ENCODE peak calls at places on chromosomes 13 and 19, in seven cellular contexts. V is heart left ventricle, S is HCT116, N is tibial nerve, L is body of pancreas, M is transverse colon, Z is testis. K is an unnamed sample.
A peak's percentile ranks its signal among the peaks of the same experiment; 100 is the strongest.

GRCh38 chr13:47843005-47843404 is 158.1 kb downstream of the SUCLA2 start:
- DNase-seq in V (no peak), S (no peak), N (no peak), L (no peak), M (no peak), Z (no peak), K (no peak)

GRCh38 chr19:1408300-1409203 is 1.2 kb downstream of the DAZAP1 start:
- DNase-seq in V (peak; percentile 66), S (no peak), N (no peak), L (peak; percentile 53), M (peak; percentile 55), Z (peak; percentile 40), K (peak; percentile 90)

GRCh38 chr13:99873141-99873540 is 98.4 kb downstream of the ZIC5 start:
- DNase-seq in V (no peak), S (no peak), N (no peak), L (no peak), M (no peak), Z (no peak), K (no peak)

GRCh38 chr19:51417107-51417806 is at the start of gene SIGLEC10:
- DNase-seq in V (no peak), S (no peak), N (no peak), L (peak; percentile 12), M (peak; percentile 47), Z (no peak), K (peak; percentile 95)

GRCh38 chr13:93951153-93951552 is 528.3 kb downstream of the DCT start:
- DNase-seq in V (no peak), S (no peak), N (no peak), L (no peak), M (no peak), Z (no peak), K (no peak)

GRCh38 chr19:5676711-5677110 is 3.6 kb downstream of the MICOS13 start:
- DNase-seq in V (no peak), S (no peak), N (no peak), L (no peak), M (no peak), Z (no peak), K (no peak)

GRCh38 chr19:9140159-9140874 is at the start of gene ZNF317:
- DNase-seq in V (peak; percentile 94), S (peak; percentile 84), N (peak; percentile 98), L (peak; percentile 95), M (peak; percentile 95), Z (peak; percentile 98), K (peak; percentile 95)

GRCh38 chr13:24271611-24272451 is 37.5 kb upstream of the C1QTNF9 start:
- DNase-seq in V (peak; percentile 81), S (no peak), N (peak; percentile 48), L (peak; percentile 92), M (peak; percentile 72), Z (peak; percentile 81), K (peak; percentile 93)

GRCh38 chr13:105139380-105140285 is 1395.8 kb downstream of the EFNB2 start:
- DNase-seq in V (peak; percentile 16), S (peak; percentile 44), N (peak; percentile 8), L (peak; percentile 40), M (peak; percentile 33), Z (peak; percentile 29), K (peak; percentile 84)

GRCh38 chr13:22926176-22927007 is 254.4 kb upstream of the SGCG start:
- DNase-seq in V (peak; percentile 66), S (no peak), N (peak; percentile 52), L (peak; percentile 20), M (peak; percentile 67), Z (peak; percentile 88), K (peak; percentile 82)

GRCh38 chr13:33284916-33285315 is 639 bp downstream of the STARD13 start:
- DNase-seq in V (no peak), S (no peak), N (no peak), L (no peak), M (no peak), Z (no peak), K (no peak)

GRCh38 chr13:27022571-27023311 is 148.9 kb downstream of the USP12 start:
- DNase-seq in V (no peak), S (no peak), N (no peak), L (no peak), M (no peak), Z (no peak), K (no peak)

GRCh38 chr13:64778002-64778401 is 2452.1 kb downstream of the PCDH9 start:
- DNase-seq in V (no peak), S (no peak), N (no peak), L (no peak), M (no peak), Z (no peak), K (no peak)

GRCh38 chr13:55298201-55298600 is 1842.5 kb upstream of the PRR20A start:
- DNase-seq in V (no peak), S (no peak), N (no peak), L (no peak), M (no peak), Z (no peak), K (no peak)

GRCh38 chr13:99303863-99304521 is 3.2 kb downstream of the GPR183 start:
- DNase-seq in V (no peak), S (no peak), N (no peak), L (peak; percentile 17), M (peak; percentile 34), Z (no peak), K (no peak)

GRCh38 chr19:36997843-36998235 is 80.4 kb upstream of the ZNF420 start:
- DNase-seq in V (no peak), S (no peak), N (no peak), L (no peak), M (no peak), Z (no peak), K (no peak)

GRCh38 chr13:27783111-27783510 is 9.2 kb upstream of the GSX1 start:
- DNase-seq in V (no peak), S (no peak), N (no peak), L (peak; percentile 36), M (no peak), Z (peak; percentile 32), K (no peak)

GRCh38 chr13:111505175-111505777 is 184.8 kb downstream of the TEX29 start:
- DNase-seq in V (no peak), S (peak; percentile 33), N (no peak), L (no peak), M (no peak), Z (peak; percentile 29), K (no peak)

GRCh38 chr19:49858591-49858985 is 7.6 kb downstream of the PTOV1 start:
- DNase-seq in V (no peak), S (no peak), N (no peak), L (no peak), M (no peak), Z (peak; percentile 82), K (no peak)

GRCh38 chr19:13396256-13397080 is 109.8 kb downstream of the CACNA1A start:
- DNase-seq in V (no peak), S (peak; percentile 72), N (peak; percentile 29), L (peak; percentile 50), M (peak; percentile 15), Z (peak; percentile 63), K (no peak)

GRCh38 chr13:41622545-41623429 is 165.4 kb downstream of the RGCC start:
- DNase-seq in V (no peak), S (no peak), N (no peak), L (no peak), M (no peak), Z (no peak), K (no peak)

GRCh38 chr19:28535352-28535775 is 677.6 kb downstream of the UQCRFS1 start:
- DNase-seq in V (no peak), S (no peak), N (no peak), L (no peak), M (no peak), Z (no peak), K (no peak)

GRCh38 chr19:12938054-12938535 is 314 bp upstream of the CALR start:
- DNase-seq in V (peak; percentile 100), S (peak; percentile 99), N (peak; percentile 99), L (peak; percentile 100), M (peak; percentile 100), Z (peak; percentile 100), K (peak; percentile 99)

GRCh38 chr13:73107970-73108369 is 49.2 kb downstream of the KLF5 start:
- DNase-seq in V (no peak), S (no peak), N (no peak), L (no peak), M (no peak), Z (no peak), K (no peak)

GRCh38 chr19:7905298-7905697 is 1.6 kb downstream of the MAP2K7 start:
- DNase-seq in V (no peak), S (no peak), N (no peak), L (no peak), M (peak; percentile 7), Z (no peak), K (peak; percentile 81)

GRCh38 chr13:28530729-28531194 is 35.8 kb upstream of the FLT1 start:
- DNase-seq in V (no peak), S (no peak), N (no peak), L (no peak), M (no peak), Z (no peak), K (no peak)

DNA sequence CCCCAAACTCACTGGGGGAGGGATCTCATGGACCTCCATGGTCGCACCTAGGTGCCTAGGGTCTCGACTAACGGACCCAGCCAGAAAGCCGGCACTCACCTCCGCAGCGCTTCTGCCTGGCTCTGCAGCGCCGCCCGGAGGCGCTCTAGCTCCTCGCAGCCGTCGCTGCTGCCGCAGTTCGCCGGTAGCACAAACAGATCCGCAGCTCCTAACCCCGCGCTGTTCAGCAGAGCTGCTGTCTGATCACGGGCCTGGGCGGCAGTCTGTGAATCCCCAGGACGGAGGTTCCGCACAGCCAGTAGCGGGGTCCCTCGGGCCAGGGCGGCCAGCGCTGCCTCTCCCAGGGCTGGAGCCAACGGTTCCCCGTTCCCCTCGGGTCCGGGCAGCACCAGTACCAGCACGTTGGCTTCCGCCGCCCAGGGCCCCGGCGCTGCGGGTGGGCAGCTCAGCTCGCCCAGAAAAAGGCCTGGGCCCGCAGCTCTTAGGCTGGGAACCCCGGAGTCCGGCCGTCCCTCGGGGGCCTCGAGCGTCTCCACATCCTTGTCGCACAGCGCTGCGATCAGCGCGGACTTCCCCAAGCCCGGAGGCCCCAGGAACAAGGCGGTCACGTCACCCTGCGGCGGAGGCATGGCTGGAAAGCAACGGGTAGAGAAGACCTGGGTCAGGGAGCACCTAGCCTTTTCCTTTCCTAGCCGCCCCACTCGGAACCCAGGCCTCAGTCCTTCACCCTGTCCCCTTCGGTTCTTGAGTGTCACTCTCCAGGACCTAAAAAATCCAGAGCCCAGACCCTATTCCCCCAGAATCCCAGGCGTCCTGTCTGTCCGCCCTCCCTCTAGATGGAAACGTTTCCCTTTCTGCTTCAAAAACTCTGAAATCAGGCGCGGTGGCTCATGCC is 977 bp downstream of the IRGQ start:
- DNase-seq in V (no peak), S (peak; percentile 45), N (no peak), L (peak; percentile 54), M (peak; percentile 62), Z (peak; percentile 72), K (peak; percentile 91)
- TF ChIP-seq POLR2A in V (no peak), S (no peak), N (no peak), L (no peak), M (peak; percentile 26), Z (no peak), K (no peak)

GRCh38 chr13:44417876-44418275 is 44.3 kb downstream of the SERP2 start:
- DNase-seq in V (no peak), S (no peak), N (no peak), L (no peak), M (no peak), Z (no peak), K (peak; percentile 14)
- H3K27ac ChIP-seq in V (no peak overlapping the region), S (no peak overlapping the region), N (no peak overlapping the region), L (no peak overlapping the region), M (no peak overlapping the region), Z (no peak overlapping the region), K (no peak overlapping the region)

GRCh38 chr19:20423381-20424207 is 142.0 kb downstream of the ZNF737 start:
- DNase-seq in V (peak; percentile 43), S (no peak), N (peak; percentile 61), L (peak; percentile 78), M (peak; percentile 44), Z (peak; percentile 79), K (peak; percentile 78)
- TF ChIP-seq POLR2A in V (no peak), S (no peak), N (no peak), L (no peak), M (no peak), Z (no peak), K (no peak)

GRCh38 chr19:35211545-35212230 is 16.9 kb downstream of the FAM187B start:
- DNase-seq in V (peak; percentile 51), S (no peak), N (peak; percentile 47), L (peak; percentile 33), M (peak; percentile 70), Z (peak; percentile 49), K (peak; percentile 93)
- H3K27ac ChIP-seq in V (peak overlapping the region; percentile 56), S (no peak overlapping the region), N (no peak overlapping the region), L (peak overlapping the region; percentile 61), M (peak overlapping the region; percentile 74), Z (no peak overlapping the region), K (peak overlapping the region; percentile 85)

K was measured in spleen.